ENCODE peak calls at places on chromosomes 4 and X, in four cellular contexts. J, W, O and K are unnamed samples.

GRCh38 chr4:182145360-182145905 is 97.8 kb upstream of the TENM3 start:
- DNase-seq in J (no peak), W (no peak), O (no peak), K (no peak)

GRCh38 chr4:33171873-33172550 is 2451.8 kb downstream of the PCDH7 start:
- DNase-seq in J (no peak), W (no peak), O (no peak), K (no peak)

GRCh38 chrX:86002076-86002896 is 45.1 kb downstream of the CHM start:
- DNase-seq in J (no peak), W (no peak), O (peak), K (no peak)

GRCh38 chr4:10180927-10181744 is 64.5 kb upstream of the WDR1 start:
- DNase-seq in J (peak), W (no peak), O (peak), K (peak)

GRCh38 chr4:68877555-68877954 is 61.8 kb downstream of the UGT2B10 start:
- DNase-seq in J (no peak), W (no peak), O (no peak), K (no peak)

GRCh38 chr4:139773560-139774318 is 108.1 kb downstream of the MGST2 start:
- DNase-seq in J (no peak), W (no peak), O (no peak), K (no peak)

GRCh38 chr4:158810487-158811215 is 41.8 kb downstream of the FNIP2 start:
- DNase-seq in J (no peak), W (no peak), O (no peak), K (no peak)

GRCh38 chr4:165967486-165967885 is 94.4 kb downstream of the TLL1 start:
- DNase-seq in J (no peak), W (no peak), O (no peak), K (no peak)

GRCh38 chrX:51694254-51694653 is 11.6 kb upstream of the CENPVL2 start:
- DNase-seq in J (no peak), W (no peak), O (no peak), K (no peak)

GRCh38 chr4:107747748-107748486 is 27.9 kb upstream of the PAPSS1 start:
- DNase-seq in J (no peak), W (no peak), O (no peak), K (no peak)

GRCh38 chr4:123986268-123986798 is 589.7 kb downstream of the SPRY1 start:
- DNase-seq in J (no peak), W (no peak), O (no peak), K (no peak)

DNA sequence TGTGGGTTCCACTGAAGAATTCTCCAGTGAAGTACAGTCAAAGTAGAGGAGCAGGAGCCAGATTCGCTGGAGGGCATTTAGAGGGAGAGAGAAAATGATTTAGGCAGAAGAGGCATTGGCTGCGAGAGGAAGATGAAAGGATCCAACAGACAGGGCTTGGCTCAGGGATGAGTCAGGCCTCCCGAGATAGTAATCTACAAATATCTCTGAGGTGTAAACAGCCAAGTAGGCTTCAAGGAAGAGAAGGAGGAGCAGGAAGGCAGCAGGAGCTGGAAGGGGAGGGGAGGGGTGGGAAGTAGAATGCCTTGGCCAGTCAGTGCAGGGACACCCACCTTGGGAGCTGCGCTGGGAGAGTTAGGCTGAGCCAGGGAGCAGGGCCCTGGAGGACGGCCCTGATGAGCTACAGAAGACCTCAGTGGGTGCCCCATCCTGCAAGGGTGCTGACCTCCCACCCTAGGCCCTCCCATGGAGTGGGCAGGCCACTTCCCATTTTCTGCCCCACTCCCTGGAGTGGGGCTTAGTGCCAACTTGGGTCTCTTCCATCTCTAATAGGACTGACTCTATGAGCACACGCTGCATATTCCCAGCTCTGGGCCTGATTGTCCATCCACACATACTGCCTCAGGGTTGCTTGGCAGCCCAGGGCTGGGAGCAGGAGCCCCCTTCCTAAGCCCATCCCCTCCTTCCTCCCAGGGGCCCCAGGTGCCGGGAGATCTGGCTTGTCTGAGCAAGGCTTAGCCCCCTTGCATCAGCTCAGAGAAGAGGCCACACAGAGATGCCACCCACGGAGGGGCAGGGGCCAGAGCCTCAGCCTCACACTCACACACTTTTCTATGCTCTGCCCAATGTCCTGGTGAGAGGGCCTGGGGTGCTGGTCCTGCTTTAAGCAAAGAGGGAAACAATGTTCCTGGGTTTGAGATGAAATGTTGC is 55.3 kb downstream of the PJA1 start:
- DNase-seq in J (no peak), W (no peak), O (peak), K (no peak)
- TF ChIP-seq SPI1 in J (no peak), W (no peak), O (peak), K (no peak)

GRCh38 chr4:17535906-17536305 is 20.9 kb downstream of the CLRN2 start:
- DNase-seq in J (no peak), W (no peak), O (peak), K (no peak)
- TF ChIP-seq SPI1 in J (no peak), W (no peak), O (no peak), K (no peak)

GRCh38 chr4:17561195-17561909 is 15.6 kb upstream of the LAP3 start:
- DNase-seq in J (no peak), W (no peak), O (no peak), K (no peak)
- TF ChIP-seq SPI1 in J (no peak), W (no peak), O (no peak), K (no peak)

DNA sequence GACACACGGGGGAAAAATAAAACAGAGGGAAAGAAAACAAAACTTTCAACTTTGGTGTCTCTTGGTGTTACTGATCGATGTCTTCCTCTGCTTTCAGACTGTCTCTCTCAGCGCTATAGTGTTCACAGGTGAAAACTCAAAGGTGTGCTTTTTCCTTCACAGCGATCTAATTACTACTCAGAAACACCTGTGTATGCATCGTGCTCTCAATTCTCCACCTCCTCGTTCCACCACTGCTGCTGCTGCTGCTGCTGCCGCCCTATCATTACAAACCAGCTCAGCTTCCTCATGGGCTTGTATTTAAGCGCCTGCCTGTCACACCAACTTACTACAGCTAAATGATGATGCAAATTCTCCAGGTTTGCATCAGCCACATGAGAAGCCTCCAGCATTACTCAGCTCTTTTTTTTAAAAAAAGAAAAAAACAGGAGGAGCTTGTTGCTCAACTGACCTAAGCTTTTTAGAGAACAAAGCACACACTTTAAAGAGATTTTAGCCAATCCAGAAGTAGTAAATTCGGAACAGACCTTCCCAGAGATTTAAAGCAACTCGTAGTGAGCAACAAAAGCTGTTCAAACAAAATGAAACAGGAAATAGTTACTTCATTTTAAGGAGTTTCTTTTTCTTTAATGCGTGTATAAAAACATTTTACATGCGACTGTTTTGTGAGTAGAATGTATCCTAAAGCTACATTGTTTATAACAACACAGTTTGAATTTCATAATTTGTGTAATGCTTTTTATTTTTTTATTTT is at the start of gene SLC7A11:
- DNase-seq in J (peak), W (peak), O (peak), K (peak)
- TF ChIP-seq SPI1 in J (no peak), W (no peak), O (no peak), K (no peak)

DNA sequence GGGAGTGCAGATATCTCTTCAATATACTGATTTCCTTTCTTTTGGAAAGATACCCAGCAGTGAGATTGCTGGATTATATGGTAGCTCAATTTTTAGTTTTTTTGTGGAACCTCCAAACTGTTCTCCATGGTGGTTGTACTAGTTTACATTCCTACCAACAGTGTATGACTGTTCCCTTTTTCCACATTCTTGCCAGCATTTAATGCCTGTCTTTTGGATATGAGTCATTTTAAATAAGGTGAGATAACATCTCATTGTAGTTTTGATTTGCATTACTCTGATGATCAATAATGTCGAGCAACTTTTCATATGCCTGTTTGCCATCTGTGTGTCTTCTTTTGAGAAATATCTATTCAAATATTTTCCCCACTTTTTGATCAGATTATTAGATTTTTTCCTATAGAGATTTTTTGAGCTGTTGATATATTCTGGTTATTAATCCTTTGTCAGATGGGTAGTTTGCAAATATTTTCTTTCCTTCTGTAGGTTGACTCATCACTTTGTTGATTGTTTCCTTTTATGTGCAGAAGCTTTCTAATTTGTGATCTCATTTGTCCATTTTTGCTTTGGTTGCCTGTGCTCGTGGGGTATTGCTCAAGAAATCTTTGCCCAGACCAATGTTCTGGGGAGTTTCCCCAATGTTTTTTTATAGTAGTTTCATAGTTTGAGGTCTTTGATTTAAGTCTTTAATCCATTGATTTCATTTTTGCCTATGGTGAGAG is 552.7 kb downstream of the ZNF674 start:
- DNase-seq in J (no peak), W (no peak), O (no peak), K (no peak)
- TF ChIP-seq SPI1 in J (no peak), W (no peak), O (no peak), K (no peak)

DNA sequence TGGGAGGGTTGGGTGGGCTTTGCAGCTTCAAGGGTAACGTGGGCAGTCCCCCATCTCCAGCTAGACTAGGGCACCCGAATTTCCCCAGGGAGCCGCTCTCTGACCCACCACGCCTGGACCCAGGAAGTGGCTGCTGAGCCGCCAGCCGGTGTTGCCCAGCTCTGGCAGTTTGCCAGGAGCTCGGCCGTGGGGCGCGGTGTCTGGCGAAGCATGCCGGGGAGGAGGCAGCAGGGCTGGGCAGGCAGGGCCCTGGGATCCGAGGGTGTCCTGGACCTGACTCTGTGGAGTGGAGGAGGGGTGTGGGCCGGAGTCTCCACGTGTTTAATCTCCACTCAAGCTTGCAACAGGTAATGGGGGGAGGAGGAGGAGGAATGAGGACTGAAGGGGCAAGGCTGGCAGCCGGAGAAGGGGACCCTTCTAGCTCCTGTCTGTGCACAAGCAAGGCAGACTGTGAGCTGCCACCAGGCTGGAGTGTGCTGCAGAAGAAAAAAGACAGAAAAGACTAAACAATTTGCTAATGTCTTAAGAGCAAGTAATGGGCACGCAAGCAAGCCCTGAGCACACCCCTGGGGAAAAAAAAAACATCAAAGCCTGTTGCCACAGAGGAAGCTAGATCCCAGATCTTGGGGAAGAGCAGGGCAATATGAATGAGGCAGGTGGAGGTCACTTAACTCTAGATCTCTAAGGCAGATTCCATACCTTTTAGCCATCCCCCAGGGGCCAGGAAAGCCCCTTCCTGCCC is 2.4 kb downstream of the LONRF3 start:
- DNase-seq in J (no peak), W (no peak), O (no peak), K (no peak)
- TF ChIP-seq SPI1 in J (no peak), W (no peak), O (no peak), K (no peak)

DNA sequence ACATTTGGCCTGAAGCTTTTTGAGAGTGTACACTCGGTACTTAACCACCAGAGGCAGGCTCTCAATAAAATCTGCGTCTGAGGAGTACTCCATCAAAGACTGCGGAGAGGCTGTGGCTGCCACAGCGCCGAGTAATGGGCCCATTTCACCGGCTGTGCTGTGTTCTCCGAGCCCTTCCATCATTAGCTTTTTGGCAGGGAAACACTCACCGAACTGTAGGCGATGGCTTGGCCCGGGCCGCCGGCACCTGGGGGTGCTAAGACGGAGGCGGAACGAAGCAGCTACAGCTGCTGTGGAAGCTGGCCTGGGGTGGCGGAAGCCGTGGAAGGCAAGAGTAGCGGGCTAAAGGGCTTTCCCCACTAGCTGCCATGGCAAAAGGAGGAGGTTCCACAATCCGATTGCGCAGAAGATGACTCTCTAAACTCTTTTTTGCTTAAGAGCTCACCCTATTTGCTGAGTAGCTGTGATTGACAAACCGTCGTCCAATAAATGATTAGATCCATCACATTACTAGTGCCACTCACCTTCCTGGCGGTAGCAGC is 48.5 kb upstream of the PABPC1L2A start:
- DNase-seq in J (no peak), W (no peak), O (no peak), K (no peak)
- TF ChIP-seq SPI1 in J (no peak), W (no peak), O (no peak), K (no peak)

DNA sequence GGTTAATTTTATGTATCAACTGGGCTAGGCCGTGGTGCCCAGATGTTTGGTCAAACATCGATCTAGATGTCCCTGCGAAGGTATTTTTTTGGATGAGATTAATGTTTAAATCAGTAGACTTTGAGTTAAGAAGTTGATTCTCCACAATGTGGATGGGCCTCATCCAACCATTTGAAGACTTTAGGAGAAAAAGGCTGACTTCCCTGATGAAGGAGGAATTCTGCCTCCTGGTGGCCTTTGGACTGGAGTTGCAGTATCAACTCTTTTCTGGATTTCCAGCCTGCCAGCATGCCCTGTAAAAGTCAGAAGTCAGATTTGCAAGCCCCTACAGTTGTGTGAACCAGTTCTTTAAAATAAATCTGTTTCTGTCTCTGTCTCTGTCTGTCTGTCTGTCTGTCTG is 91.4 kb downstream of the STK32B start:
- DNase-seq in J (no peak), W (no peak), O (peak), K (no peak)
- TF ChIP-seq SPI1 in J (no peak), W (no peak), O (no peak), K (no peak)